ENCODE peak calls at places on chromosomes 11 and 22, in six cellular contexts. J is AG09309, I is cardiac fibroblast, H is right lobe of liver, S is PC-9, G is K562. P is an unnamed sample.

GRCh38 chr11:10380921-10381320 is 74.1 kb upstream of the AMPD3 start:
- DNase-seq in I (no peak), G (no peak), J (no peak), H (no peak), S (no peak), P (no peak)

GRCh38 chr11:47216141-47216798 is 1.5 kb downstream of the DDB2 start:
- DNase-seq in I (peak), J (peak), S (peak), H (no peak), G (peak), P (no peak)

GRCh38 chr11:61950035-61950547 is at the start of gene BEST1:
- DNase-seq in S (no peak), J (no peak), H (no peak), G (no peak), I (no peak), P (no peak)

GRCh38 chr11:18987454-18988231 is 48.4 kb upstream of the MRGPRX1 start:
- DNase-seq in G (no peak), I (no peak), H (no peak), S (no peak), J (no peak), P (no peak)

GRCh38 chr11:96105944-96106343 is 182.0 kb upstream of the MTMR2 start:
- DNase-seq in H (no peak), I (no peak), S (no peak), G (no peak), J (no peak), P (no peak)

GRCh38 chr22:26660961-26661578 is 3.7 kb downstream of the MIAT start:
- DNase-seq in H (no peak), G (no peak), I (no peak), S (no peak), J (no peak), P (no peak)

GRCh38 chr22:19859861-19860510 is 5.3 kb upstream of the GNB1L start:
- DNase-seq in I (no peak), H (no peak), J (no peak), G (no peak), S (no peak), P (no peak)

GRCh38 chr22:29722587-29722986 is 2.8 kb downstream of the CABP7 start:
- DNase-seq in G (no peak), J (no peak), H (no peak), I (no peak), S (peak), P (no peak)

GRCh38 chr11:44475114-44475686 is 90.3 kb upstream of the CD82 start:
- DNase-seq in I (no peak), J (no peak), S (no peak), H (no peak), G (no peak), P (no peak)

GRCh38 chr11:83727251-83727650 is 441.1 kb upstream of the CCDC90B start:
- DNase-seq in I (no peak), H (no peak), J (no peak), G (no peak), S (no peak), P (no peak)

GRCh38 chr22:49972163-49973017 is 11.8 kb downstream of the PIM3 start:
- DNase-seq in H (peak), I (no peak), G (no peak), J (no peak), S (no peak), P (peak)

GRCh38 chr11:11568651-11569229 is 53.1 kb downstream of the GALNT18 start:
- DNase-seq in J (no peak), S (no peak), I (no peak), G (no peak), H (no peak), P (no peak)

GRCh38 chr11:100593321-100593720 is 93.8 kb upstream of the ARHGAP42 start:
- DNase-seq in I (no peak), G (no peak), H (no peak), S (no peak), J (no peak), P (no peak)

GRCh38 chr11:20360650-20361049 is 2.9 kb upstream of the HTATIP2 start:
- DNase-seq in J (no peak), S (peak), G (no peak), I (peak), H (no peak), P (no peak)

GRCh38 chr22:28930357-28931007 is 47.1 kb downstream of the ZNRF3 start:
- DNase-seq in J (no peak), G (no peak), I (peak), H (no peak), S (no peak), P (no peak)

GRCh38 chr11:45333506-45333971 is 47.4 kb upstream of the SYT13 start:
- DNase-seq in H (no peak), S (no peak), G (peak), I (peak), J (peak), P (no peak)

GRCh38 chr11:64290894-64291745 is at the start of gene KCNK4:
- DNase-seq in S (no peak), G (no peak), H (no peak), I (no peak), J (no peak), P (no peak)

GRCh38 chr22:19612866-19613572 is 88.8 kb upstream of the CLDN5 start:
- DNase-seq in S (no peak), I (no peak), H (no peak), J (no peak), G (no peak), P (no peak)

GRCh38 chr22:41870786-41871185 is 37.9 kb downstream of the SREBF2 start:
- DNase-seq in S (no peak), G (no peak), J (no peak), I (no peak), H (no peak), P (no peak)

GRCh38 chr11:132405728-132406127 is 1035.3 kb downstream of the NTM start:
- DNase-seq in I (no peak), S (no peak), G (no peak), H (no peak), J (no peak), P (no peak)

GRCh38 chr11:61711493-61711892 is 31.3 kb downstream of the DAGLA start:
- DNase-seq in H (no peak), J (no peak), S (no peak), I (no peak), G (no peak), P (no peak)

GRCh38 chr22:37496651-37497599 is 10.7 kb upstream of the MFNG start:
- DNase-seq in S (peak), J (peak), I (peak), H (no peak), G (no peak), P (no peak)

GRCh38 chr11:119352857-119353260 is 6.4 kb upstream of the MFRP start:
- DNase-seq in H (no peak), S (no peak), G (peak), I (peak), J (no peak), P (no peak)

GRCh38 chr22:37951305-37951704 is 2.1 kb downstream of the C22orf23 start:
- DNase-seq in G (peak), H (no peak), J (no peak), S (no peak), I (no peak), P (no peak)

GRCh38 chr22:17369553-17370035 is 334 bp downstream of the CECR2 start:
- DNase-seq in S (no peak), H (peak), J (no peak), I (peak), G (no peak), P (peak)

GRCh38 chr11:71488086-71488967 is 35.3 kb downstream of the NADSYN1 start:
- DNase-seq in G (peak), I (peak), H (no peak), J (no peak), S (peak), P (no peak)

GRCh38 chr22:17370036-17370765 is 941 bp downstream of the CECR2 start:
- DNase-seq in J (no peak), S (no peak), G (no peak), I (no peak), H (peak), P (peak)

GRCh38 chr22:38345782-38346181 is 28.5 kb upstream of the CSNK1E start:
- DNase-seq in H (no peak), I (no peak), G (no peak), S (no peak), J (no peak), P (no peak)

GRCh38 chr22:17013396-17014100 is 5.5 kb upstream of the GAB4 start:
- DNase-seq in J (no peak), G (no peak), I (no peak), S (no peak), H (no peak), P (no peak)

GRCh38 chr11:27076121-27076589 is 35.5 kb downstream of the BBOX1 start:
- DNase-seq in I (no peak), S (no peak), G (no peak), H (no peak), J (peak), P (no peak)

GRCh38 chr11:2580444-2581050 is 119.2 kb downstream of the KCNQ1OT1 start:
- DNase-seq in I (no peak), G (no peak), H (peak), J (no peak), S (no peak), P (no peak)

GRCh38 chr11:2870460-2870859 is 15.1 kb downstream of the CDKN1C start:
- DNase-seq in S (no peak), J (no peak), I (no peak), G (no peak), H (no peak), P (no peak)

GRCh38 chr22:29316429-29316828 is 932 bp upstream of the RASL10A start:
- DNase-seq in I (no peak), J (no peak), G (no peak), S (no peak), H (no peak), P (no peak)

GRCh38 chr11:12469451-12469850 is 92.1 kb downstream of the PARVA start:
- DNase-seq in J (no peak), H (no peak), G (no peak), S (no peak), I (peak), P (no peak)

GRCh38 chr11:3159296-3160190 is 5.6 kb downstream of the OSBPL5 start:
- DNase-seq in G (no peak), H (peak), S (no peak), J (no peak), I (no peak), P (no peak)

GRCh38 chr11:95884364-95884763 is 39.5 kb downstream of the MTMR2 start:
- DNase-seq in H (no peak), I (peak), G (no peak), S (no peak), J (peak), P (no peak)

GRCh38 chr11:25298450-25298849 is 801.6 kb downstream of the LUZP2 start:
- DNase-seq in G (no peak), I (no peak), J (no peak), H (no peak), S (no peak), P (no peak)

GRCh38 chr11:55726715-55727324 is 46.4 kb upstream of the OR5D13 start:
- DNase-seq in I (no peak), S (peak), J (no peak), G (peak), H (no peak), P (no peak)
- TF ChIP-seq CTCF in I (no peak), S (peak), J (no peak), G (peak), H (no peak), P (peak)

GRCh38 chr22:27717094-27717493 is 84.5 kb downstream of the MN1 start:
- DNase-seq in S (no peak), H (no peak), G (peak), I (no peak), J (no peak), P (no peak)

GRCh38 chr22:27711756-27712155 is 89.8 kb downstream of the MN1 start:
- DNase-seq in I (no peak), J (no peak), H (no peak), S (no peak), G (no peak), P (no peak)

GRCh38 chr22:27714076-27714475 is 87.5 kb downstream of the MN1 start:
- DNase-seq in I (no peak), H (no peak), G (no peak), S (no peak), J (no peak), P (no peak)

GRCh38 chr22:27716074-27716473 is 85.5 kb downstream of the MN1 start:
- DNase-seq in S (no peak), J (no peak), H (no peak), I (no peak), G (no peak), P (no peak)

DNA sequence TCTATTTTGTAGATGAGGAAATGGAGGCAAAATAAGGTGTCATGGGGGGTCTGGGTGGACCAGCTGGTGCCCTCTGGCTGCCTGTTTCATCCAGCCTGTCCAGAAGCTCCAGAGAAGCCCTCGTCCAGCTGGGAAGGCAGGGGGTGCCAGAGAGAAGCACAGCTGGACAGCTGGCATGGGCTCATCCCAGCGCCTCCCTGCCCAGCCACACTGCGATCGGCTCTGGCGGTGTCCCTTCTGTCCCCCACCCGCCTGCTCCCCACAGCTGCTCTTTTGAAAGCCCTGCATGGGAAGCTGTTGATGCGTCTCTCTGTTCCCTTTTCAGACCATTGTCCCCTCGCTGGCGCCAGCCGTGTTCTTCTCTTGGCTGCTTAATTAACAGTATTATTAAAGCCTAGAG is 86.5 kb downstream of the MN1 start:
- DNase-seq in G (no peak), S (no peak), H (no peak), I (no peak), J (no peak), P (no peak)
- TF ChIP-seq CTCF in G (no peak), S (no peak), H (no peak), I (peak), J (no peak), P (no peak)

GRCh38 chr22:22059476-22060002 is 77.0 kb upstream of the TOP3B start:
- DNase-seq in S (no peak), I (no peak), H (no peak), G (no peak), J (no peak), P (no peak)

GRCh38 chr22:22058649-22059475 is 76.3 kb upstream of the TOP3B start:
- DNase-seq in I (no peak), G (no peak), H (no peak), S (no peak), J (no peak), P (no peak)

GRCh38 chr22:22062306-22062793 is 79.8 kb upstream of the TOP3B start:
- DNase-seq in G (no peak), J (no peak), H (no peak), I (no peak), S (no peak), P (no peak)

GRCh38 chr22:22061085-22062077 is 78.8 kb upstream of the TOP3B start:
- DNase-seq in I (peak), J (peak), G (peak), H (no peak), S (no peak), P (no peak)

DNA sequence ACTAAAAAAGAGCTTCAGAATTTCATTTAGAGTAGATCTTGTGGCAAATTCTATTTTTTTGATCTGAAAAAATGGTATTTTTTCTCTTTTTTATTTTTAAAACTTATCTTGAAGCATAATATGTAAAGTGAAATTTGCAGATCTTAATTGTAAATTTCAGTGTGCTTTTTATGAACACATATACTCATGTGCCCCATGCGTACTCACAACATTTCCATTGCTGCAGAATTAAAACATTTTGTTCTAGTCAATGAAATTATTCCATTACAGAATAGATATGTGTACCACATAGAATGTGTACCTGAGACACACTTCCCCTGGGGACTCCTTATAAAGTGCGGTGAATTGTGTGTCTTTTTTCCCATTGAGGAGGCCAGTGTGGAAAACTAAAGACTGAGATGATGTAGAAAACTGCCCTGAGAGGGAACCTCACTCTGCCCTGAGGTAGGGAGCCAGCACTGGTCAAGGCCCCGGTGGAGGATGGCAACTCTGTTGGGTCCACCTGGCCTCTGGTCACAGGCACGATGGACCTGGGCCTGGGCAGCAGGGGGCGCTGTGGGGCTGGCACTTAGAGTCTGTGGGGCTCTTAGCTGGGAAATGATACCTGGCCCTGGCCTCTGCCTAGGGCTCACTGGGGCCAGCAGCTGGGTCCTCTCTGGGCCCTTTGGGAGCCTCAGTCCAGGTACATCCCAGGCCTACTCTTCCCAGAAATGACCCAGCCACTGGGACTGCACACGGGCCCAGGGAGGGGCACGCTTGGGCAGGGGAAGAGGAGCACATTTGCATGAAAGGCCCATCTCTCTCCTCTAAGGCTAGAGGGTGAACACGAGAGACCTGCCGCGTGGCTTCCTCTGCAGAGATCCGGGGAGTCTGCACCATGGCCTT is 77.9 kb upstream of the TOP3B start:
- DNase-seq in I (peak), J (no peak), S (peak), G (peak), H (peak), P (peak)
- TF ChIP-seq CTCF in I (peak), J (peak), S (peak), G (no peak), H (peak), P (peak)

GRCh38 chr22:23218867-23219251 is 38.5 kb downstream of the BCR start:
- DNase-seq in H (peak), S (peak), J (no peak), G (peak), I (peak), P (no peak)
- TF ChIP-seq CTCF in H (no peak), S (no peak), J (no peak), G (no peak), I (no peak), P (no peak)

GRCh38 chr11:17827006-17827405 is 92.4 kb downstream of the KCNC1 start:
- DNase-seq in I (no peak), J (no peak), H (no peak), S (no peak), G (no peak), P (no peak)
- TF ChIP-seq CTCF in I (peak), J (peak), H (peak), S (no peak), G (peak), P (no peak)

DNA sequence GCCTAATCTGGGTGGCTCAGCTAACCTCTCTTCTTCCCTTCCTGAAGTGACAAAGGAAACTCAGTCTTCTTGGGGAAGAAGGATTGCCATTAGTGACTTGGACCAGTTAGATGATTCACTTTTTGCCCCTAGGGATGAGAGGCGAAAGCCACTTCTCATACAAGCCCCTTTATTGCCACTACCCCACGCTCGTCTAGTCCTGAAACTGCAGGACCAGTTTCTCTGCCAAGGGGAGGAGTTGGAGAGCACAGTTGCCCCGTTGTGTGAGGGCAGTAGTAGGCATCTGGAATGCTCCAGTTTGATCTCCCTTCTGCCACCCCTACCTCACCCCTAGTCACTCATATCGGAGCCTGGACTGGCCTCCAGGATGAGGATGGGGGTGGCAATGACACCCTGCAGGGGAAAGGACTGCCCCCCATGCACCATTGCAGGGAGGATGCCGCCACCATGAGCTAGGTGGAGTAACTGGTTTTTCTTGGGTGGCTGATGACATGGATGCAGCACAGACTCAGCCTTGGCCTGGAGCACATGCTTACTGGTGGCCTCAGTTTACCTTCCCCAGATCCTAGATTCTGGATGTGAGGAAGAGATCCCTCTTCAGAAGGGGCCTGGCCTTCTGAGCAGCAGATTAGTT is 14.2 kb upstream of the UVRAG start:
- DNase-seq in J (no peak), H (no peak), S (peak), G (no peak), I (no peak), P (no peak)
- TF ChIP-seq CTCF in J (peak), H (no peak), S (no peak), G (no peak), I (no peak), P (no peak)

GRCh38 chr11:38687008-38687407 is 2089.0 kb upstream of the RAG2 start:
- DNase-seq in S (no peak), H (no peak), J (no peak), I (no peak), G (no peak), P (no peak)

GRCh38 chr11:38680746-38681145 is 2082.7 kb upstream of the RAG2 start:
- DNase-seq in J (no peak), G (no peak), I (no peak), S (peak), H (no peak), P (no peak)

GRCh38 chr11:38680166-38680565 is 2082.1 kb upstream of the RAG2 start:
- DNase-seq in J (no peak), G (no peak), S (no peak), H (no peak), I (no peak), P (no peak)

GRCh38 chr11:38683484-38683883 is 2085.4 kb upstream of the RAG2 start:
- DNase-seq in S (no peak), G (no peak), H (no peak), J (no peak), I (no peak), P (no peak)
- TF ChIP-seq CTCF in S (no peak), G (no peak), H (no peak), J (no peak), I (no peak), P (no peak)

DNA sequence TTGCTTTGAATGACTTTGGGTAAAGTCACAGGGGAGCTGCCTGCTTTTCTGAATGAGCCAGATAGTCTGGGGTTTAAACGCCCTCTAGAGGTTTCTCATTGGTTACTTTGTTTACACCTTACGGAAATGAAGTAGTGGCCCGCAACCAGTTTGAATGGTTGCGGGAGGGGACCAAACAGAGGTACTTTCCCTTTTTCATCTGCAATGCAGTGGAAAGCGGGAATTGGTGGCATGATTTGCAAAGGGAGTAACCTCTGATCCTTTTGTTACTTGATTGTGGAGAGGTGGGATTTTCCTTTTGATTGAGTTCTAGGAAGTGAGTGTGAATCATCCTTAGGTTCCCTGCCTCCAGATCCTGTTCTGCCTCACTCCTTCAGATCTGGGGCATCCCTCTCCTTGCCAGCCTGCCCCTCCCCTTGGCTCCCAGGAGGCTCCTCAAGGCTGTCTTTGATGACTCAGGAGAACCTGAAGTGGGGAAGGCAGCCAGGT is 15.9 kb upstream of the GLYATL1 start:
- DNase-seq in I (peak), J (no peak), H (no peak), S (peak), G (peak), P (no peak)
- TF ChIP-seq CTCF in I (peak), J (peak), H (peak), S (no peak), G (peak), P (no peak)